ENCODE peak calls at places on chromosomes 16 and 17, in four cellular contexts. One of them, this sample, is unnamed.

GRCh38 chr16:54437361-54437760 is 150.8 kb upstream of the IRX3 start:
- DNase-seq in H1: no peak
- DNase-seq in mesendoderm: no peak
- DNase-seq in IMR-90: no peak
- DNase-seq in this sample: no peak

GRCh38 chr17:16419074-16419928 is 3.9 kb downstream of the TRPV2 start:
- DNase-seq in IMR-90: peak
- DNase-seq in H1: no peak
- DNase-seq in mesendoderm: peak
- DNase-seq in this sample: no peak

GRCh38 chr17:6853764-6854442 is 22.4 kb upstream of the TEKT1 start:
- DNase-seq in H1: peak
- DNase-seq in mesendoderm: peak
- DNase-seq in IMR-90: no peak
- DNase-seq in this sample: peak

GRCh38 chr17:17151962-17152361 is 54.2 kb downstream of the PLD6 start:
- DNase-seq in IMR-90: peak
- DNase-seq in mesendoderm: no peak
- DNase-seq in H1: no peak
- DNase-seq in this sample: no peak

GRCh38 chr16:55437627-55438026 is 41.4 kb upstream of the MMP2 start:
- DNase-seq in mesendoderm: no peak
- DNase-seq in H1: no peak
- DNase-seq in IMR-90: peak
- DNase-seq in this sample: no peak

GRCh38 chr16:14358697-14359305 is 271.3 kb downstream of the PARN start:
- DNase-seq in IMR-90: no peak
- DNase-seq in mesendoderm: no peak
- DNase-seq in H1: no peak
- DNase-seq in this sample: no peak

GRCh38 chr17:9389116-9389515 is 186.5 kb downstream of the STX8 start:
- DNase-seq in mesendoderm: no peak
- DNase-seq in IMR-90: peak
- DNase-seq in H1: no peak
- DNase-seq in this sample: no peak

GRCh38 chr16:89924298-89924924 is 1.3 kb downstream of the TUBB3 start:
- DNase-seq in mesendoderm: peak
- DNase-seq in IMR-90: peak
- DNase-seq in H1: peak
- DNase-seq in this sample: peak

GRCh38 chr17:66255112-66255511 is 25.9 kb upstream of the APOH start:
- DNase-seq in mesendoderm: peak
- DNase-seq in IMR-90: peak
- DNase-seq in H1: no peak
- DNase-seq in this sample: no peak

GRCh38 chr16:83813818-83814653 is 6.3 kb downstream of the HSBP1 start:
- DNase-seq in H1: peak
- DNase-seq in mesendoderm: peak
- DNase-seq in IMR-90: peak
- DNase-seq in this sample: no peak

GRCh38 chr16:70574595-70575271 is 51.1 kb downstream of the SF3B3 start:
- DNase-seq in IMR-90: peak
- DNase-seq in mesendoderm: no peak
- DNase-seq in H1: no peak
- DNase-seq in this sample: no peak

GRCh38 chr16:81881228-81881627 is 102.1 kb downstream of the PLCG2 start:
- DNase-seq in mesendoderm: no peak
- DNase-seq in IMR-90: no peak
- DNase-seq in H1: no peak
- DNase-seq in this sample: no peak

GRCh38 chr17:66165537-66166123 is 26.3 kb downstream of the CEP112 start:
- DNase-seq in IMR-90: peak
- DNase-seq in H1: no peak
- DNase-seq in mesendoderm: peak
- DNase-seq in this sample: no peak

GRCh38 chr16:68300736-68301459 is 9.8 kb downstream of the SLC7A6OS start:
- DNase-seq in mesendoderm: no peak
- DNase-seq in IMR-90: no peak
- DNase-seq in H1: no peak
- DNase-seq in this sample: no peak

GRCh38 chr16:83623091-83623730 is 184.6 kb upstream of the HSBP1 start:
- DNase-seq in mesendoderm: no peak
- DNase-seq in H1: peak
- DNase-seq in IMR-90: no peak
- DNase-seq in this sample: peak

GRCh38 chr16:3959148-3959547 is 78.6 kb upstream of the CREBBP start:
- DNase-seq in H1: no peak
- DNase-seq in mesendoderm: no peak
- DNase-seq in IMR-90: peak
- DNase-seq in this sample: no peak

GRCh38 chr16:29868396-29868795 is 5.4 kb upstream of the CDIPT start:
- DNase-seq in IMR-90: no peak
- DNase-seq in mesendoderm: no peak
- DNase-seq in H1: no peak
- DNase-seq in this sample: no peak

GRCh38 chr17:54933921-54934320 is 33.3 kb downstream of the TOM1L1 start:
- DNase-seq in IMR-90: no peak
- DNase-seq in mesendoderm: peak
- DNase-seq in H1: no peak
- DNase-seq in this sample: no peak

GRCh38 chr17:32755045-32755805 is 121.7 kb downstream of the MYO1D start:
- DNase-seq in mesendoderm: peak
- DNase-seq in H1: no peak
- DNase-seq in IMR-90: peak
- DNase-seq in this sample: no peak

GRCh38 chr16:57632568-57632967 is 4.1 kb downstream of the ADGRG1 start:
- DNase-seq in mesendoderm: no peak
- DNase-seq in IMR-90: peak
- DNase-seq in H1: no peak
- DNase-seq in this sample: no peak
- H3K18ac ChIP-seq in mesendoderm: no peak
- H3K18ac ChIP-seq in IMR-90: no peak
- H3K18ac ChIP-seq in H1: no peak
- H3K18ac ChIP-seq in this sample: no peak

GRCh38 chr17:19310151-19310550 is 52.4 kb downstream of the B9D1 start:
- DNase-seq in IMR-90: no peak
- DNase-seq in mesendoderm: no peak
- DNase-seq in H1: no peak
- DNase-seq in this sample: no peak
- H4K5ac ChIP-seq in IMR-90: no peak
- H4K5ac ChIP-seq in mesendoderm: no peak
- H4K5ac ChIP-seq in H1: no peak
- H4K5ac ChIP-seq in this sample: no peak

GRCh38 chr17:80948091-80948960 is 43.3 kb upstream of the CHMP6 start:
- DNase-seq in IMR-90: no peak
- DNase-seq in H1: no peak
- DNase-seq in mesendoderm: no peak
- DNase-seq in this sample: no peak

GRCh38 chr17:80947200-80947940 is 44.3 kb upstream of the CHMP6 start:
- DNase-seq in H1: no peak
- DNase-seq in IMR-90: no peak
- DNase-seq in mesendoderm: no peak
- DNase-seq in this sample: no peak

GRCh38 chr17:80950466-80951120 is 41.0 kb upstream of the CHMP6 start:
- DNase-seq in mesendoderm: no peak
- DNase-seq in IMR-90: no peak
- DNase-seq in H1: no peak
- DNase-seq in this sample: no peak

GRCh38 chr17:80949451-80950421 is 41.9 kb upstream of the CHMP6 start:
- DNase-seq in IMR-90: no peak
- DNase-seq in mesendoderm: peak
- DNase-seq in H1: no peak
- DNase-seq in this sample: peak

GRCh38 chr17:80948961-80949450 is 42.6 kb upstream of the CHMP6 start:
- DNase-seq in H1: no peak
- DNase-seq in mesendoderm: no peak
- DNase-seq in IMR-90: no peak
- DNase-seq in this sample: no peak
- H3K4ac ChIP-seq in H1: no peak
- H3K4ac ChIP-seq in mesendoderm: no peak
- H3K4ac ChIP-seq in IMR-90: no peak
- H3K4ac ChIP-seq in this sample: no peak

DNA sequence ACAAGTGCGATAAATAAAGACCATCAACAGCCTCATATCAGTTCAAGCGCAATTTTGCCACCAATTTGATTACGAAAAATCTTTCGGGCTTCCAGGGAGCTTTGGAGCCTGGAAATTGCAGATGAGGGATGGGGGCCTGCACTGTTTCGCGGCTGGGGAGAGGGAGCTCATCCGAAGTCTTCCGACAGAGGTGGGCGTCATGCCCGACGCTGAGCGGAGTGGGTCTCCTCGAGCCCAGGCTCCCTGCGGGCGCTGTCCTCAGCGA is 115.9 kb upstream of the SMURF2 start:
- DNase-seq in mesendoderm: no peak
- DNase-seq in H1: no peak
- DNase-seq in IMR-90: no peak
- DNase-seq in this sample: no peak
- H3K18ac ChIP-seq in mesendoderm: no peak
- H3K18ac ChIP-seq in H1: peak
- H3K18ac ChIP-seq in IMR-90: no peak
- H3K18ac ChIP-seq in this sample: no peak

DNA sequence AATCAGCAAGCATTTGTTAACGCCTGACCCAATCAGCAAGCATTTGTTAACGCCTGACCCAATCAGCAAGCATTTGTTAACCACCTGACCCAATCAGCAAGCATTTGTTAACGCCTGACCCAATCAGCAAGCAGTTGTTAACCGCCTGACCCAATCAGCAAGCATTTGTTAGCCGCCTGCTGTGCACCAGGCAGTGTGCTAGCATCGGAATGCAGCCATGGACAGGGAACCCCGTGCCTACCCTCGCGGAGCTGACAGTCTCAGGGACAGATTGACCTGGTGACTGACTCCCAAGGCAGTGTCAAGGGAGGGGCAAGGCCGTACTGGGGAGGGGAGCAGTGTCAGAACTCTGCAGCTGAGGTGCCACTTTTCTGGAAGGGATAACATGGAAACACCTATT is 66.9 kb downstream of the ABR start:
- DNase-seq in H1: peak
- DNase-seq in mesendoderm: peak
- DNase-seq in IMR-90: no peak
- DNase-seq in this sample: peak
- H4K5ac ChIP-seq in H1: no peak
- H4K5ac ChIP-seq in mesendoderm: no peak
- H4K5ac ChIP-seq in IMR-90: no peak
- H4K5ac ChIP-seq in this sample: no peak

DNA sequence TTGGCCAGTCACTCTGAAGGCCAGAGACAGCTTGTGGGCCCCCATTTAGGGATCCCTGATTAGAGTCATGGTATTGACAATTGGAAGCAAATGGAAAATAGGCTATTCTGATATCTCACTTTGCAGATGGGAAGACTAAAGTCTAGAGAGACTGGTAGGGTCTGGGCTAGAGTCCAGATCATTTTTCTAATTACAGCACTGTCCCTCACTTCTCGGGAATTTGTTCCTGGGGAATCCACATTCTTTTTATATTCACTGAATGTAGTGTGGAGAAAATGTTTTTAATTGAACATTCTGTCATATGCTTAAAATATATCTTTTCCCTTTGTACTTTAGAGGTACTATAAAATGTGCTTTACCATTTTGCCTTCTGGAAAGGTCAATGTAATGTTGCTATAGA is 1.1 kb downstream of the KATNIP start:
- DNase-seq in IMR-90: no peak
- DNase-seq in mesendoderm: no peak
- DNase-seq in H1: no peak
- DNase-seq in this sample: no peak
- H3K4ac ChIP-seq in IMR-90: no peak
- H3K4ac ChIP-seq in mesendoderm: no peak
- H3K4ac ChIP-seq in H1: no peak
- H3K4ac ChIP-seq in this sample: no peak

DNA sequence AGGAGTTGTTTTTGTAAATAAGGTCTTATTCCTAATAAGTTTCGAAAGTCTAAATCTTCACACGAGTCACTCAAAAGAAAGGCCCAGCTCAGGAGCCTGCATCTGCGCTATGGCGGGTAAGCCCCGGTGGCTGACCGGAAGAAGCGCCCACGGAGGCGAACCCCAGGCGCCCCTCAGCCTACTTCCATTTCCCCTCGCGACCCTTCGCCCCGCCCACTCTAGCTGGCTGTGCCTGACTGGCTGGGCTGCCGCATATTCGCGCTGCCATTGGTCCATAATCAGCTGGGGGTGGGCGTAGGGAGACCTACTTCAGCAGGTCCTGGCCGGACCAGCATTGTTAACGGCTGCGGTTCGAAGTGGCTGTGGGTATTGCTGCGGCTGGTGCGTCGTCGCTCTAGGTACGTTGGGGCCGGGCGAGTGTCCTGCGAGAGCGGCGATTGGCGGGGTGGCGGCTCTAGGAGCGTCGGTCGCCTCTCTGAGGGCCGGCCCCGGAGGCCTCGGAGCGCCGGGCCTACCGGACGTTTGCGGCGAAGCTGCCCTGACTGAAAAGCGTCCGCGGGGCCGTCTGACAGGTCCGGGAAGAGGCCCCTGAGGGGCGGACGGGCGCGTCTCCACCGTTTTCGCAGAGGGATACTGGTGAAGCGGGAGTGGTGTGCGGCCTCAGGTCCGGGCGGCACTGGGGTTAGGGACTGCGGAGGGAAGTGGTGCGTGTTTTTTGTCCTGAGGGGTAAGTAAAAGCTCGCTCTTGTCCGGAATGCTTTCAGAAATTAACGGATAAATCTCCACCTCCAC is at the start of gene ATF7IP2:
- DNase-seq in H1: peak
- DNase-seq in mesendoderm: peak
- DNase-seq in IMR-90: peak
- DNase-seq in this sample: peak
- H3K18ac ChIP-seq in H1: no peak
- H3K18ac ChIP-seq in mesendoderm: no peak
- H3K18ac ChIP-seq in IMR-90: no peak
- H3K18ac ChIP-seq in this sample: no peak

GRCh38 chr17:50076221-50076590 is 18.9 kb upstream of the PDK2 start:
- DNase-seq in H1: no peak
- DNase-seq in IMR-90: no peak
- DNase-seq in mesendoderm: no peak
- DNase-seq in this sample: no peak
- H4K5ac ChIP-seq in H1: no peak
- H4K5ac ChIP-seq in IMR-90: no peak
- H4K5ac ChIP-seq in mesendoderm: no peak
- H4K5ac ChIP-seq in this sample: no peak

GRCh38 chr16:75243667-75244224 is 7.7 kb downstream of the BCAR1 start:
- DNase-seq in mesendoderm: no peak
- DNase-seq in IMR-90: no peak
- DNase-seq in H1: no peak
- DNase-seq in this sample: no peak
- H3K4ac ChIP-seq in mesendoderm: no peak
- H3K4ac ChIP-seq in IMR-90: peak
- H3K4ac ChIP-seq in H1: peak
- H3K4ac ChIP-seq in this sample: no peak

DNA sequence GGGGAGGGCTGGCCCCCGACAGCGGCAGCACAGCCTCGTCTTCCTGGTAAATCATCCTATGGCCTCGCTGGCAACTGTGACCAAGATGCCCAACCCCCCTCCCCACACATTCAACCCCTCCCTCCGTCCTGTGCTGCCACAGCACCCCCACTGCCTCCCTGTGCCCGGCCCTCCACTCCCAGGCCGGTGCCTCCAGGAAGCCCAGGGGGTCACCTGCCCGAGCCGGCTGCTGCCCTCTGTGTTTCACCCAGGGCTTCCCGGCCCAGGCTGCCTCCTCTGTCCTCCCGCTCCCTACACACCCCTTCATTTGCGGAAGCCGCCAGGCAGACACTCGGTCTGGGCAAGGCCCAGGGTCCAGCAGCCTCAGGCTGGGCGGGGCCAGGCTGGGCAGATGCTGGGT is 188.6 kb downstream of the RBFOX3 start:
- DNase-seq in H1: no peak
- DNase-seq in mesendoderm: no peak
- DNase-seq in IMR-90: no peak
- DNase-seq in this sample: no peak
- H3K18ac ChIP-seq in H1: no peak
- H3K18ac ChIP-seq in mesendoderm: no peak
- H3K18ac ChIP-seq in IMR-90: no peak
- H3K18ac ChIP-seq in this sample: no peak